ENCODE peak calls at places on chromosomes 4 and X, in eight cellular contexts. I is GM12892, E is NB4, Q is HCT116, N is transverse colon, Z is IMR-90, G is body of pancreas, D is tibial nerve. T is an unnamed sample.

GRCh38 chrX:46757052-46757451 is 1.9 kb downstream of the SLC9A7 start:
- DNase-seq in I (no peak), E (no peak), Q (no peak), N (no peak), Z (no peak), G (no peak), D (no peak), T (no peak)

GRCh38 chr4:99946346-99947189 is at the start of gene DNAJB14:
- DNase-seq in I (peak; percentile 51), E (peak; percentile 88), Q (peak; percentile 55), N (peak; percentile 85), Z (peak; percentile 69), G (peak; percentile 73), D (peak; percentile 46), T (no peak)

GRCh38 chrX:68708503-68709290 is 61.2 kb downstream of the STARD8 start:
- DNase-seq in I (no peak), E (no peak), Q (no peak), N (no peak), Z (no peak), G (no peak), D (no peak), T (no peak)

GRCh38 chrX:1531106-1531890 is 5.7 kb downstream of the P2RY8 start:
- DNase-seq in I (no peak), E (no peak), Q (no peak), N (no peak), Z (no peak), G (no peak), D (no peak), T (no peak)

GRCh38 chr4:163776961-163777360 is 282.5 kb downstream of the TMA16 start:
- DNase-seq in I (no peak), E (no peak), Q (no peak), N (no peak), Z (no peak), G (no peak), D (no peak), T (no peak)

GRCh38 chrX:9447906-9448305 is 17.0 kb upstream of the TBL1X start:
- DNase-seq in I (no peak), E (no peak), Q (no peak), N (no peak), Z (no peak), G (no peak), D (no peak), T (no peak)

GRCh38 chrX:12949205-12949926 is 25.5 kb upstream of the TMSB4X start:
- DNase-seq in I (no peak), E (no peak), Q (no peak), N (no peak), Z (peak; percentile 41), G (no peak), D (no peak), T (peak; percentile 45)

GRCh38 chr4:159101983-159102622 is 776 bp upstream of the RAPGEF2 start:
- DNase-seq in I (no peak), E (peak; percentile 1), Q (no peak), N (no peak), Z (no peak), G (no peak), D (peak; percentile 9), T (no peak)

GRCh38 chr4:185803015-185803414 is 9.0 kb downstream of the SORBS2 start:
- DNase-seq in I (no peak), E (no peak), Q (no peak), N (no peak), Z (no peak), G (no peak), D (no peak), T (no peak)

GRCh38 chr4:87525636-87526035 is 3.5 kb downstream of the SPARCL1 start:
- DNase-seq in I (no peak), E (no peak), Q (no peak), N (no peak), Z (peak; percentile 25), G (no peak), D (no peak), T (no peak)

GRCh38 chrX:56429581-56429980 is 133.8 kb upstream of the UBQLN2 start:
- DNase-seq in I (no peak), E (no peak), Q (no peak), N (no peak), Z (no peak), G (no peak), D (no peak), T (no peak)

GRCh38 chr4:165318982-165319381 is 8.5 kb upstream of the MSMO1 start:
- DNase-seq in I (no peak), E (no peak), Q (no peak), N (no peak), Z (no peak), G (no peak), D (no peak), T (no peak)

DNA sequence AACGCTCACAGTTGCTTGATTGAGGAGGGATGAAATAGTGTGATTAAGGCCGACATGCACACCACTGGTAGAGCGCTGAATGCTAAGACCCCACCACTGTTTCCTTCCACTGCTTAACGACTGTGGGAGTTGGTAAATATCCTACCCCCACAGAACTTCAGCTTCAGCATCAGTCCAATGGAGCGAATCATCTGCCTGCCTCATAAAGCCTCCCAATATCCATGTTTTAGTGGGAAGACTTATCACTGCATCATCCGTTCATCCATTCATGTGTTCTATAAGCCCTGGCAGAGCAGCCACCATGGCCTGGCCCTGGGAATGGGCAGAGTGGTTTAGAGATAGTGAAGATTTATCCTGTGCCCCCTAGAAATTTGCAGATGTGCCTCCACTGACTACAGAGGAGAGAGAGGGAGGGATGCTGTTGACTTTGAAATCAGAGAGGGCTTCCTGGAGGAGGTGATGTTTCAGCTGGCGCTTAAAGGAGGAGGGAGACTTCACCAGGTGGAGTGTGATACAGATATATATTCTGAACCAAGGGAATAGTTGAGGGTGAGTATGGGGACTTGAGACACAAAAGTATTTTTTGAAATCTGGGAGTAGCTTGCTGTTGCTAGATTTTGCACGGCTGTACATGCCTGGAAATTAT is 71.9 kb upstream of the STX18 start:
- DNase-seq in I (no peak), E (no peak), Q (no peak), N (no peak), Z (peak; percentile 41), G (no peak), D (no peak), T (no peak)
- TF ChIP-seq POLR2A in I (no peak), E (no peak), Q (no peak), N (no peak), Z (no peak), G (no peak), D (no peak), T (no peak)

DNA sequence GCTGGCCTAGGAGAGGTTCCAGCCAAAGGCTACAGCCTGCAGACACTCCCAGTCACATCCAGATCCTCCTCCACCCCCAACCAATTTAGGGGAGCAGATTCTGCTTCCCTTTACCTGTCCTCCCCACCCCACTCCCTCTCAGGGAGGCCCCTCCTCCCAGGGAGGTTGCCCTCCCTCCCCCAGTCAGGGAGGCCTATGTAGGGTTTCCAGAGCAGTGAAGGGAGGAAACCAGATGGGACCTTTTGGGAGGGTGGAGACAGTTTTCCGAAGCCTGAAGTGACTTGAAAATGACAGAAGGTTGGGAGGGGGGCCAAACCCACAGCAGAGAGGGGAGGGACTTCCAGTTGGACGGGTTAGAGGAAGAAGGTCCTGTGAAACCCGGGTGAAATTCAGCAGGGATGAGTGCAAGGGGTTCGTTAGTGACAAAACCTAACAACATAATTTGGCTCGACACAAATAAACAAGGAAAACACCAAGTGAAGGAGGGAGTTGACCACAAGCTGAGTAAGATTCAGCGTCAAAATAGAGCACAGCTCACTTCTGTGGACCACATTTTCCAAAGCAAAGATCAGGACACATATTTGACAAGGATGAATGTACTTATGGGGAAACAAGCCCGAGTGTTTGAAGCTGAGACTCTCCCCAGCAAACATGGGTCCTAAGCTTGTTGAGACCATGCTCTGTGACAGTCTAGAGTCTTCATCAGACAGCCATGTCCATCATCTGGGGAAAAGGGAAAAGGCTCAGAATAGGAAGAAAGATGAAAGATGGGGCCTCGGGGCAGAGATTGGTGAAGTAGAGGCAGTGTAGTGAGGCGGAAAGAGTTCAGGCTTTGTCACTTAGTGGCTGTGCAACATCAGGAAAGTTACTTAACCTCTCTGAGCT is 46.4 kb downstream of the PRPS1 start:
- DNase-seq in I (no peak), E (peak; percentile 94), Q (no peak), N (peak; percentile 69), Z (no peak), G (peak; percentile 73), D (peak; percentile 81), T (no peak)
- TF ChIP-seq POLR2A in I (no peak), E (no peak), Q (no peak), N (peak; percentile 33), Z (no peak), G (no peak), D (peak; percentile 49), T (no peak)

GRCh38 chr4:148444296-148445070 is 2.3 kb upstream of the NR3C2 start:
- DNase-seq in I (peak; percentile 7), E (no peak), Q (no peak), N (peak; percentile 40), Z (no peak), G (peak; percentile 28), D (no peak), T (no peak)

GRCh38 chr4:148443550-148444295 is 1.5 kb upstream of the NR3C2 start:
- DNase-seq in I (peak; percentile 7), E (no peak), Q (no peak), N (peak; percentile 40), Z (no peak), G (peak; percentile 41), D (peak; percentile 33), T (no peak)

GRCh38 chr4:148441624-148441985 is 609 bp downstream of the NR3C2 start:
- DNase-seq in I (no peak), E (no peak), Q (no peak), N (no peak), Z (no peak), G (no peak), D (no peak), T (no peak)

GRCh38 chr4:148442830-148443549 is 776 bp upstream of the NR3C2 start:
- DNase-seq in I (no peak), E (no peak), Q (no peak), N (peak; percentile 42), Z (no peak), G (no peak), D (no peak), T (no peak)

DNA sequence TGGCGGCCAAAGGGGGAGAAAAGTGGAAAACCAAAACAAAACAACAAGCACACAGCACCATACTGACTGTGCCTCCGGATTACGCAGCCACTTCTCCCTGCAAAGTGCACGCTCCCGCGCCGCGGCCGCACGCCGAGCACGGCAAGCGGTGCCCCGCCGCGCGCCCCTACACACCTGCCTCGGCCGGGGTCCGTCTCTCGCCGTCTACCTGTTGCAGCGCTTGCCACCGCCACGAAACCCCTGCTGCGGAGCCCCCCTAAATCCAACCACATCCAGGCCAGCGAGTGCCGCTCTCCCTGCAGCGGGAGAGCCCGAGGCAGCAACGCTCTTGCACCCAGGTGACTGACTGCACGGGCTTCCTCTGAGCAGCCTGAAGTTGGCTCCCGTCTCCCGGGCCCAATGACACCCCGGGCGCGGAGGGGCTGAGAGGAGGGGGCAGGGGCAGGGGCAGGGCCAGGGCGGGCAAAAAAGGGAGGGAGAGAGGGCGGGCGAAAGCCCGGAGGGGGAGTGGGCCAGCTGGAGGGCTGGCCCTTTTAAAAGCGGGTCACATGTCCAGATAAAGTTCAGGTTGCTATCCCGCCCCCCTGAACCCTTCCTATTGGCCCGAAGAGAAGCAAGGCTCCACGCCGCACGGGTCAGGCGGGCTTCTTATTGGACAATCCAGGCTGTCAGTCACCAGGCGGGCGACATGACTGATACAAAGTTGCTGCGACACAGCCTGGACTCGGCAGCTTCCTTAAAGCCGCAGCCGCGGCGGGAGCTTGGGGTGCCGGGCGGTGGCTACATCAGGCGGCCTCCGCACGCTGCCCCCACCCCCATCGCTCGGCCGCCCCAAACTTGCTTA is at the start of gene NR3C2:
- DNase-seq in I (peak; percentile 94), E (peak; percentile 89), Q (peak; percentile 95), N (peak; percentile 99), Z (peak; percentile 96), G (peak; percentile 100), D (peak; percentile 99), T (peak; percentile 78)
- TF ChIP-seq POLR2A in I (peak; percentile 65), E (peak; percentile 55), Q (peak; percentile 95), N (peak; percentile 100), Z (peak; percentile 56), G (peak; percentile 100), D (peak; percentile 99), T (peak; percentile 91)

GRCh38 chrX:18984381-18985185 is 669 bp upstream of the PHKA2 start:
- DNase-seq in I (peak; percentile 59), E (peak; percentile 86), Q (peak; percentile 62), N (peak; percentile 86), Z (peak; percentile 52), G (peak; percentile 88), D (peak; percentile 53), T (peak; percentile 23)
- TF ChIP-seq POLR2A in I (peak; percentile 66), E (peak; percentile 76), Q (peak; percentile 50), N (peak; percentile 47), Z (peak; percentile 44), G (peak; percentile 67), D (peak; percentile 37), T (peak; percentile 56)